ENCODE peak calls at places on chromosomes 2 and 18, in four cellular contexts. P, R, A and U are unnamed samples. For H3K4me1, the result is how much of the 10 kb centered on the place peaks cover.

GRCh38 chr2:7077660-7078278 is 160.6 kb downstream of the RNF144A start:
- DNase-seq in P (no peak), A (no peak), R (no peak), U (no peak)

GRCh38 chr2:133574620-133575019 is 6.4 kb upstream of the NCKAP5 start:
- DNase-seq in A (no peak), P (no peak), R (no peak), U (no peak)

GRCh38 chr18:45164551-45164950 is 450.7 kb upstream of the SLC14A2 start:
- DNase-seq in R (no peak), A (no peak), P (no peak), U (no peak)

GRCh38 chr2:198327526-198327925 is 523.1 kb downstream of the PLCL1 start:
- DNase-seq in A (no peak), P (no peak), R (no peak), U (no peak)

GRCh38 chr2:98917031-98917459 is 19.0 kb downstream of the CRACDL start:
- DNase-seq in P (no peak), A (peak), R (no peak), U (no peak)

GRCh38 chr18:13909141-13909540 is 6.2 kb downstream of the MC2R start:
- DNase-seq in A (no peak), R (no peak), P (no peak), U (no peak)

GRCh38 chr2:30828586-30828985 is 21.3 kb upstream of the CAPN13 start:
- DNase-seq in R (no peak), P (no peak), A (no peak), U (no peak)

GRCh38 chr2:173991857-173992588 is 26.9 kb upstream of the SP3 start:
- DNase-seq in P (peak), A (no peak), R (no peak), U (peak)

GRCh38 chr2:43086451-43087221 is 139.8 kb downstream of the ZFP36L2 start:
- DNase-seq in P (peak), A (peak), R (no peak), U (peak)

GRCh38 chr2:169705927-169706326 is 11.7 kb downstream of the PHOSPHO2 start:
- DNase-seq in A (no peak), R (no peak), P (no peak), U (no peak)

GRCh38 chr2:235669269-235669831 is 175.5 kb downstream of the AGAP1 start:
- DNase-seq in P (peak), R (no peak), A (peak), U (peak)

GRCh38 chr18:23191952-23192662 is 56.8 kb downstream of the CABLES1 start:
- DNase-seq in P (peak), R (no peak), A (no peak), U (peak)

GRCh38 chr2:27518113-27518781 is 21.6 kb downstream of the GCKR start:
- DNase-seq in R (no peak), P (no peak), A (no peak), U (no peak)
- H3K4me1 ChIP-seq in R (under half), P (under half), A (under half), U (under half)

DNA sequence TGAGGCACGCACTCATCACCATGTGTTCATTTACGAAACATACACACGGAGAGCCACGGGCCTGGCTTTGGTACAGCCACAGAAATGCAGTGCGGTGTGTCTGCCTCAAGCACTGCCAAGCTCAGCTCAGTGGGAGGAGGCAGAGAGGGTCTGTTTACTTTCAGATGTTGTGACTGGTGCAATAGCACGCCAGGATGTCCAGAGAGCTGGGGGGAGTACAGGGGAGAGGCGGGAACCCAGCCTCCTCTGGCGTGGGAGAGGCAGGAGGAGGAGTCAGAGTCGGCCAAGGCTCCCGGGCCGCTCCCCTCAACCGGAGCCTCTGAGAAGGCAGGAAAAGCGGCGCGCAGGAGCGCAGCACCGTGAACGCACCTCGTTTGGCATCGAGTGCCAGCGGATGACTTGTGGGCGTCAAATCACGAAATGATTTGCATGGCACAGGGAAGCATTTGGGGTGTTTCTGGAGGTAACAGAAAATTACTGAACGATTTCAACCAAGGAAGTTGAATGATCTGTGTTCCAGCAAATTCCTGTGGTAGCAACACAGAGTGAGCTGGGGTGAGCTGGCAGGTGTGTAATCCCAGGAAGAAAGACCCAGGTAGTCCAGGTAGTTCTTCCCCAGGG is 143.0 kb downstream of the ZNF516 start:
- DNase-seq in A (peak), P (peak), R (no peak), U (peak)
- TF ChIP-seq POLR2A in A (no peak), P (peak), R (peak), U (no peak)

GRCh38 chr2:171824086-171824485 is 70.0 kb downstream of the SLC25A12 start:
- DNase-seq in A (no peak), P (no peak), R (no peak), U (no peak)

GRCh38 chr2:171819453-171819852 is 74.6 kb downstream of the SLC25A12 start:
- DNase-seq in P (no peak), A (no peak), R (no peak), U (no peak)

DNA sequence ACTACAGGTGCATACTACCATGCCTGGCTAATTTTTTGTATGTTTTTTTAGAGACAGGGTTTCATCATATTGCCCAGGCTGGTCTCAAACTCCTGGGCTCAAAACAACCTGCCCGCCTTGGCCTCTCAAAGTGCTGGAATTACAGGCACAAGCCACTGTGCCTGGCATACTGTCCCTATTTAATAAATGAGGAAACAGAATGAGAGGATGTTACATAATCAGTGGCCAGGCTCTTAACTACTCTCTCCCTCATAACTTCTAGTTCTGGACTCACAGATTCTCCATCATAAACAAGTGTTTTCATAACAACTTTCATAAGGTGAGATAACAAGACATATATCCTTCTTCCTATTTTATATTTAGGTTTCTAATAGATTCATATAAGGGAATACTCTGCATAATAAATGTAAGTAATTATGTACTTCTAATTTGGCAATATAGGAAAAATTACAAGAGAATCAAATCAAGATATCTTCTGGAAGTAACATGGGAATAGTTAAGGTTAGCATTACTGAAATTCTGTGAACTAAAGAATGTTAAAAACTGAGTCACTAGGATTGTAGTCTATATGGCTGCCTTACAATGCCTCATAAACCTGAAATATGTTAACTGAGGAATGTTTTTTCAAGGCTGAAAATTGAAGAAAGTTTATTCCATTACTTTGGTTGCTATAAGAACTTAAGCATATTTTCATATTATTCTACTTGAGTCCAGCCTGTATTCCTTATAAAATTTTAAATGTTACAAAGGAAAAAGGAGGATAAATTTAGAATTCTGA is 71.3 kb downstream of the SLC25A12 start:
- DNase-seq in A (no peak), P (no peak), R (no peak), U (no peak)
- H3K27ac ChIP-seq in A (no peak), P (no peak), R (no peak), U (no peak)

DNA sequence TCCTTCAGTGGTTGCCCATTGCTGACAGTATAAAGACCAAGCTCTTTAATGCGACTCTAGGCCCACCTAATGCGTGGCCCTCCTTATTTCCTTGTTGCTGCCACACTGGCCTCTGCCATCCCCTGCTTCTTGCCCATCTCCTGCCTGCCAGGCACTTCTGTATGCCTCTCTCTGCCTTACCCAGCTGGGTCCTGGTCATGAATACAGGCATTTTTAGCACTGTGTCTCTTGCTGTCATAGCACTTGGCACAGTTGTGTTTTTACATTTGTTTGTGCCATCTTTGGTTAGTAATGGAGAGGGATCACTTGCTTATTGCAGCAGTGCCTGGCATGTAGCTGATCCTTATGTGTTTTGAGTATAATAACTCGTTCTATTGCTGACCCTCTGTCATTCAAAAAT is 38.7 kb downstream of the MAP4K4 start:
- DNase-seq in A (no peak), P (no peak), R (no peak), U (no peak)
- H3K4me1 ChIP-seq in A (half or more), P (under half), R (under half), U (under half)

DNA sequence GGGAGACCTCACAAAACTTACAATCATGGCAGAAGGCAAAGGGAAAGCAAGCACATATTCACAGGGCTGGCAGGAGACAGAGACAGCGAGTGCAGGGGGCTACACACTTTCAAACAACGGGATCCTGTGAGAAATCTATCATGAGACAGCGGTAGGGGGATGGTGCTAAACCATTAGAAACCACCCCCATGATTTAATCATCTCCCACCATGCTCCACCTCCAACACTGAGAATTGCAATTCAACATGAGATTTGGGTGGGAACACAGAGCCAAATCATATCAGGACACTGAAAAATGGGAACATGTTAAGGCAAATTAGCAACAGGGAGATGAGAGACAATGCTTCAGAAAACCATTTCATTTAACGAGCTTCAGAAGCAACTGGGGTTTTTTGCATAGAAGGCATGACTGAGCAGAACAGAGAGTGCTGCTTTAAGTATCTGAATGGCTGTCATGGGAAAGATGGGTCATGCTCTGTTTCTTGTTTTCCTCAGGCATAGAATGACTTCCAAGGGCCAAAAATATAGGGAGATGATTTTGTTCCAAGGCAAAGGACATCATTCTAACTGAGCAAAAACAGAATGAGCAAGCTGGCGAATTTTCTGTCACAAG is 100.8 kb upstream of the MAP2 start:
- DNase-seq in A (no peak), R (no peak), P (no peak), U (no peak)
- TF ChIP-seq POLR2A in A (no peak), R (no peak), P (no peak), U (no peak)

DNA sequence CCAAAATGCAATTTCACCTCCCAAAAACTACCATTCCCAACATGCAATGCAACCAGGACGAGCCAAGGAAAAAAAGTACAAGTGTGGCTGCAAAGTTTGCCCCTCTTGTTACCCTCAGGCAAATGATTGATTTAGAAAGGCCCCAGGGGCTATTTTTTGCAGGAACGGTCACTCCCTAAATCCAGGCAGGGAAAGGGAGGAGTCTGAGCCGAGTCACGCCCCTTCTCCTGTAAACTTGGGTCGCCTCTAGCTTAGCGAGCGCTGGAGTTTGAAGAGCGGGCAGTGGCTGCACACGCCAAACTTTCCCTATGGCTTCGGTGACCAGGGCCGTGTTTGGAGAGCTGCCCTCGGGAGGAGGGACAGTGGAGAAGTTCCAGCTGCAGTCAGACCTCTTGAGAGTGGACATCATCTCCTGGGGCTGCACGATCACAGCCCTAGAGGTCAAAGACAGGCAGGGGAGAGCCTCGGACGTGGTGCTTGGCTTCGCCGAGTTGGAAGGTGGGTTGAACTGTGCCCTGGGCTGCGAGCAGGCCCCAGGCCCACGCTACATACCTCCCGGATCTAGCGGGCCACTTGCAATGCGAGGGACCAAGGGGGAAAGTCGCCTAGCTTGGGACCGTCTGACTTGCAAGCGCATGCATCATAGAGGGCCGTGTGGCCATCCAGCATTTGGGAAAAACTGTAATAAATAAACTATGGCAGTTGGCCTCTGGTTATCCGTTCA is at the start of gene GALM:
- DNase-seq in P (peak), R (no peak), A (peak), U (peak)
- H3K27ac ChIP-seq in P (peak), R (peak), A (peak), U (peak)

GRCh38 chr2:241908686-241909420 is 39.3 kb downstream of the RTP5 start:
- DNase-seq in R (no peak), P (no peak), A (no peak), U (no peak)

GRCh38 chr2:241912021-241912555 is 42.6 kb downstream of the RTP5 start:
- DNase-seq in A (no peak), R (no peak), P (no peak), U (no peak)

GRCh38 chr2:241910604-241911520 is 41.3 kb downstream of the RTP5 start:
- DNase-seq in R (no peak), P (no peak), A (no peak), U (no peak)

GRCh38 chr2:241911551-241911950 is 42.0 kb downstream of the RTP5 start:
- DNase-seq in A (no peak), R (no peak), P (no peak), U (no peak)

DNA sequence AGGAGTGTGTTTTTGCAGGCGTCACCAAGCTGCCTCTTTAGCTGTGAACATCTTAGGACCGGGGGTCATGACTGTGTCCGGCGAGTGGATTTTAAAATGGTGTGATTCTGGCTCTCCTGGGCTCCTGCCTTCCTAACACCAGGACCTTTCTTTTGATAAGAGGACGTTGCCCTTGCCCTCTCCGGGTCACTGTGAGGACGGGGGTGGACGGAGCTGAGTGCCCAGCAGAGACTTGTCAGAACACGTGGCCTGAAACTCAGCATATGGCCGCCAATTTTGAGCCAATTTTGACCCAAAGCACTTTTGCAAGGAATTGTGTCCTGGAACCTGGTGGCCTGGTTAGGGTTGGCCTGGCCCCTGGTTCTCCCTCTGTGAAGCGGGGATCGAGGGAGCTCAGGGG is 40.2 kb downstream of the RTP5 start:
- DNase-seq in R (no peak), P (peak), A (no peak), U (no peak)
- H3K4me1 ChIP-seq in R (under half), P (under half), A (under half), U (under half)

GRCh38 chr2:230668184-230668938 is 44.3 kb upstream of the CAB39 start:
- DNase-seq in R (peak), A (no peak), P (no peak), U (no peak)
- TF ChIP-seq POLR2A in R (peak), A (no peak), P (no peak), U (no peak)

GRCh38 chr2:85997016-85997970 is 108.4 kb downstream of the POLR1A start:
- DNase-seq in R (no peak), A (no peak), P (peak), U (peak)
- H3K27ac ChIP-seq in R (no peak), A (no peak), P (peak), U (peak)

DNA sequence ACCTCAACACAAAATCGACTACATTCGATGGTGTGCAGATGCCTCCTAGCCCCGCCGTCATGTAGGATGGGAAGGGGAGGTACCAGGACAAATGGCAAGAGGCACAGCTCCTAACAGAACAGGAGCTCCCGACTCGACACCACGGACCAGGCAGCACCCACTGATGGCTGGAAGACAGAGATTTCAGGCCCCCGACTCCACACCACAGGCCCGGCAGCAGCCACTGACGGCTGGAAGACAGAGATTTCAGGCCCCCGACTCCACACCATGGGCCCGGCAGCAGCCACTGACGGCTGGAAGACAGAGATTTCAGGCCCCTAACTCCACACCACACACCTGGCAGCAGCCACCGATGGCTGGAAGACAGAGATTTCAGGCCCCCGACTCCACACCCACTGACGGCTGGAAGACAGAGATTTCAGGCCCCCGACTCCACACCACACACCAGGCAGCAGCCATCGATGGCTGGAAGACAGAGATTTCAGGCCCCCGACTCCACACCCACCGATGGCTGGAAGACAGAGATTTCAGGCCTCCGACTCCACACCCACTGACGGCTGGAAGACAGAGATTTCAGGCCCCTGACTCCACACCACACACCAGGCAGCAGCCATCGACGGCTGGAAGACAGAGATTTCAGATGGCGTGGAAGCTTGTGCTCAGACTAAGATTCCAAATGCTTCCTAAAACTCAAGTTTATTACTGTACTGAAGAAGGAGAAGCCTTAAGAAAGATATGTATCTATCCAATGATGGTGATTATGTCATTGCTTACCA is 135.5 kb downstream of the EIPR1 start:
- DNase-seq in P (no peak), A (no peak), R (no peak), U (no peak)
- H3K4me1 ChIP-seq in P (under half), A (under half), R (under half), U (under half)